ENCODE peak calls at places on chromosomes 5 and 9, in nine cellular contexts. G, B, D, X, S, P, U, Z and C are unnamed samples.

GRCh38 chr9:137438591-137439157 is 2.5 kb downstream of the ENTPD8 start:
- DNase-seq in B (no peak), S (no peak), Z (no peak), U (no peak), D (no peak), X (no peak), P (no peak), G (no peak), C (no peak)

GRCh38 chr5:73280821-73281746 is 108.1 kb downstream of the TMEM174 start:
- DNase-seq in Z (no peak), B (no peak), U (peak; percentile 92), X (no peak), G (no peak), D (peak; percentile 86), P (no peak), S (peak; percentile 85), C (peak; percentile 18)

GRCh38 chr9:111662851-111663823 is 1.7 kb downstream of the GNG10 start:
- DNase-seq in S (no peak), Z (no peak), B (no peak), P (no peak), U (peak; percentile 23), G (peak; percentile 11), X (no peak), D (no peak), C (no peak)

GRCh38 chr5:153432583-153432982 is 57.9 kb upstream of the GRIA1 start:
- DNase-seq in X (no peak), D (no peak), P (no peak), B (no peak), G (no peak), S (no peak), Z (no peak), U (no peak), C (no peak)

GRCh38 chr9:84917366-84918063 is 248.0 kb downstream of the NTRK2 start:
- DNase-seq in P (no peak), G (peak; percentile 49), X (no peak), S (no peak), U (peak; percentile 44), B (no peak), D (no peak), Z (no peak), C (no peak)

GRCh38 chr5:30156156-30156555 is 1037.3 kb upstream of the CDH6 start:
- DNase-seq in U (peak; percentile 33), Z (no peak), S (no peak), X (no peak), G (no peak), P (no peak), B (no peak), D (no peak), C (no peak)

GRCh38 chr5:149466457-149466972 is 84.7 kb downstream of the CSNK1A1 start:
- DNase-seq in D (peak; percentile 97), G (no peak), S (no peak), Z (no peak), X (no peak), U (peak; percentile 72), P (no peak), B (no peak), C (peak; percentile 81)

GRCh38 chr5:74067748-74068541 is 441.9 kb downstream of the ARHGEF28 start:
- DNase-seq in D (peak; percentile 8), U (no peak), Z (no peak), B (no peak), S (no peak), P (no peak), X (peak; percentile 36), G (no peak), C (peak; percentile 76)

GRCh38 chr5:157161996-157162395 is 4.1 kb downstream of the GARIN3 start:
- DNase-seq in S (no peak), G (no peak), D (no peak), P (no peak), X (no peak), B (no peak), Z (no peak), U (no peak), C (no peak)

GRCh38 chr5:96997265-96997859 is 61.5 kb downstream of the LNPEP start:
- DNase-seq in X (no peak), U (peak; percentile 58), D (peak; percentile 68), Z (no peak), B (no peak), G (peak; percentile 73), P (no peak), S (peak; percentile 13), C (peak; percentile 65)

GRCh38 chr9:121837113-121838010 is 185.9 kb downstream of the DAB2IP start:
- DNase-seq in G (no peak), X (no peak), Z (peak; percentile 27), B (peak; percentile 32), S (no peak), P (no peak), D (peak; percentile 24), U (no peak), C (peak; percentile 69)

GRCh38 chr5:96932026-96932425 is 3.9 kb upstream of the LNPEP start:
- DNase-seq in Z (no peak), B (no peak), D (no peak), U (no peak), S (no peak), X (no peak), P (no peak), G (no peak), C (no peak)

GRCh38 chr9:78763424-78763823 is 466.5 kb downstream of the PSAT1 start:
- DNase-seq in B (no peak), U (no peak), D (no peak), G (no peak), Z (no peak), S (no peak), X (no peak), P (no peak), C (no peak)

GRCh38 chr9:99166149-99166548 is 55.6 kb downstream of the ALG2 start:
- DNase-seq in P (no peak), U (no peak), D (no peak), B (no peak), S (no peak), X (no peak), G (no peak), Z (no peak), C (no peak)
- H3K4me3 ChIP-seq in P (no peak overlapping the region), U (no peak overlapping the region), D (no peak overlapping the region), B (no peak overlapping the region), S (no peak overlapping the region), X (no peak overlapping the region), G (no peak overlapping the region), Z (no peak overlapping the region), C (no peak overlapping the region)

GRCh38 chr9:37913480-37914153 is 9.7 kb upstream of the SLC25A51 start:
- DNase-seq in G (peak; percentile 94), S (peak; percentile 83), B (no peak), D (peak; percentile 72), U (peak; percentile 81), X (no peak), P (no peak), Z (peak; percentile 83), C (peak; percentile 80)

GRCh38 chr9:37914701-37915358 is 10.9 kb upstream of the SLC25A51 start:
- DNase-seq in U (no peak), Z (no peak), G (no peak), X (no peak), B (no peak), D (no peak), P (no peak), S (no peak), C (no peak)

GRCh38 chr9:37915911-37916470 is 12.1 kb upstream of the SLC25A51 start:
- DNase-seq in Z (no peak), P (no peak), X (no peak), S (no peak), U (no peak), B (no peak), D (no peak), G (no peak), C (no peak)

GRCh38 chr9:37916471-37917314 is 12.8 kb upstream of the SLC25A51 start:
- DNase-seq in X (no peak), U (no peak), P (no peak), Z (no peak), G (no peak), S (no peak), D (no peak), B (no peak), C (no peak)

GRCh38 chr9:37914154-37914551 is 10.2 kb upstream of the SLC25A51 start:
- DNase-seq in X (no peak), S (no peak), P (no peak), U (no peak), Z (no peak), B (no peak), D (no peak), G (no peak), C (no peak)
- TF ChIP-seq CTCF in X (no peak), S (no peak), P (no peak), U (no peak), Z (no peak), B (no peak), D (no peak), G (no peak), C (no peak)

DNA sequence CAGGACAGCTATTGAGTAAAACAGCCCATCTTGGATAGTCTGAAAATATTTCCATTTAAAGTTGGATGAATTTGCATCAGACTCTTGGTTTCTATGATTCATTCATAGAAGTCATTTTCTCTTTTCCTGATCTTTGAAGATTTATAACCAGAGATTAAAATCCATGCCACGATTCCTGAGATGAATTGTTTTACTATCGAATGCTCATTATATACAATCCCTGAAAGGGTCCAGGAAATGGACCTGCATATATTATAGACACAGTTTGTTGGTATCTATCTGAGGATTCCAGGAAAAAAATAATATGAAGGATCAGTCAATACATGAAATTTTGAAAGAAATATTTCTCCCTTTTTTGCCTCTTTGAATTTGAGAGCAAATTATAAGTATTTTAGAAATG is 99.0 kb downstream of the ICE1 start:
- DNase-seq in D (no peak), U (no peak), Z (no peak), P (no peak), G (no peak), B (no peak), S (no peak), X (no peak), C (no peak)
- H3K4me3 ChIP-seq in D (no peak overlapping the region), U (no peak overlapping the region), Z (no peak overlapping the region), P (no peak overlapping the region), G (no peak overlapping the region), B (no peak overlapping the region), S (no peak overlapping the region), X (no peak overlapping the region), C (no peak overlapping the region)

GRCh38 chr9:12775373-12775962 is 648 bp downstream of the LURAP1L start:
- DNase-seq in G (peak; percentile 64), Z (no peak), B (no peak), P (no peak), U (no peak), S (peak; percentile 41), D (no peak), X (no peak), C (no peak)
- TF ChIP-seq CTCF in G (no peak), Z (no peak), B (no peak), P (no peak), U (no peak), S (no peak), D (no peak), X (no peak), C (no peak)

DNA sequence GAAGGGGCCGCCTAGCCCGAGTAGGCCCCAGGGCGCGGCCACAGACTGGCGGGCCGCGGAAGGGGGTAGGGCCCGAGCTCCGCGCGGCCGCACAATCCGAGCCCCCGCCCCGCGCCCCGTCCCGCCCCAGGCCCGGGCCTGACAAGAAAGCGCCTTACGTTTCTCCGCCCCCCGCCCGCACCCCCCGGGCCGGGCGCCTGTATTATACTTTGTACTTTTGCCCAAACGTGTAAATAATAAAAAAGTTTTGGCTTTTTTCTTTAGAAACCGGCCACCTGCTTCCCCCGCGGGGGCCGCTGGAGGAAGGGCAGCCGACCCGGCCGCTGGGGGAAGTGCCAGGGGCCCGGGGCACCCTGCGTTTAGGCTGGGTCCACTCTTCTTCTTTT is 2.6 kb downstream of the TLX3 start:
- DNase-seq in D (no peak), Z (no peak), X (no peak), U (no peak), P (no peak), B (no peak), G (no peak), S (no peak), C (no peak)
- H3K4me3 ChIP-seq in D (no peak overlapping the region), Z (no peak overlapping the region), X (no peak overlapping the region), U (no peak overlapping the region), P (no peak overlapping the region), B (no peak overlapping the region), G (peak overlapping the region; percentile 41), S (no peak overlapping the region), C (no peak overlapping the region)

GRCh38 chr5:110496276-110496675 is 230.2 kb downstream of the TMEM232 start:
- DNase-seq in X (no peak), Z (no peak), S (no peak), B (no peak), U (no peak), G (no peak), P (no peak), D (no peak), C (no peak)
- TF ChIP-seq CTCF in X (no peak), Z (no peak), S (no peak), B (no peak), U (no peak), G (no peak), P (peak; percentile 5), D (no peak), C (no peak)